ENCODE peak calls at places on chromosomes 7 and 10, in ten cellular contexts. Y, O, B, R, E, N, W, G, Z and S are unnamed samples.
A peak's percentile ranks its signal among the peaks of the same experiment; 100 is the strongest.

GRCh38 chr10:70664702-70665195 is 7.6 kb upstream of the ADAMTS14 start:
- DNase-seq in E (peak; percentile 89), G (peak; percentile 99), W (peak; percentile 92), R (peak; percentile 32), O (peak; percentile 99), Y (no peak), Z (peak; percentile 99), N (no peak), B (peak; percentile 70), S (peak; percentile 99)

GRCh38 chr7:151086802-151087246 is 549 bp downstream of the AGAP3 start:
- DNase-seq in N (no peak), G (peak; percentile 46), W (no peak), B (peak; percentile 60), O (no peak), Y (no peak), R (no peak), E (no peak), Z (no peak), S (no peak)

GRCh38 chr10:49252313-49253034 is 46.5 kb upstream of the C10orf71 start:
- DNase-seq in W (no peak), E (no peak), O (no peak), N (no peak), B (no peak), Y (no peak), Z (no peak), G (no peak), R (no peak), S (no peak)

GRCh38 chr10:84562592-84562991 is 234.2 kb downstream of the CCSER2 start:
- DNase-seq in R (no peak), O (no peak), G (no peak), N (no peak), W (no peak), E (no peak), B (no peak), Z (no peak), Y (no peak), S (no peak)

GRCh38 chr7:50363327-50364060 is 59.0 kb downstream of the IKZF1 start:
- DNase-seq in N (no peak), B (no peak), Z (no peak), W (no peak), G (no peak), Y (no peak), E (no peak), R (no peak), O (no peak), S (no peak)

GRCh38 chr10:615583-616152 is 73.8 kb downstream of the DIP2C start:
- DNase-seq in R (no peak), N (no peak), W (peak; percentile 70), Z (peak; percentile 89), Y (no peak), E (peak; percentile 78), B (no peak), O (peak; percentile 94), G (peak; percentile 94), S (no peak)

GRCh38 chr10:69418052-69418752 is 1.5 kb upstream of the TACR2 start:
- DNase-seq in O (no peak), N (no peak), G (no peak), B (no peak), Z (no peak), W (no peak), Y (peak; percentile 14), E (no peak), R (peak; percentile 75), S (no peak)

GRCh38 chr7:75565129-75565528 is 73.0 kb downstream of the SPDYE5 start:
- DNase-seq in O (peak; percentile 91), R (peak; percentile 61), E (peak; percentile 74), Y (no peak), Z (peak; percentile 90), B (peak; percentile 37), G (peak; percentile 86), N (no peak), W (peak; percentile 90), S (peak; percentile 88)

GRCh38 chr7:37504791-37505190 is 56.1 kb upstream of the ELMO1 start:
- DNase-seq in G (no peak), Y (no peak), R (no peak), E (no peak), Z (no peak), O (no peak), W (no peak), N (no peak), B (no peak), S (no peak)

GRCh38 chr7:82044497-82045080 is 274.7 kb upstream of the HGF start:
- DNase-seq in B (no peak), O (peak; percentile 59), R (no peak), G (peak; percentile 69), Z (peak; percentile 45), E (no peak), N (no peak), W (peak; percentile 78), Y (no peak), S (no peak)

GRCh38 chr10:30366351-30366750 is 17.3 kb upstream of the MTPAP start:
- DNase-seq in G (no peak), Y (no peak), Z (no peak), N (no peak), B (no peak), O (no peak), E (no peak), R (no peak), W (no peak), S (no peak)

GRCh38 chr7:10483671-10484070 is 490.0 kb upstream of the PHF14 start:
- DNase-seq in N (no peak), W (no peak), B (no peak), Z (no peak), E (no peak), G (no peak), O (no peak), R (no peak), Y (no peak), S (no peak)

GRCh38 chr7:123649956-123650355 is 5.7 kb upstream of the LMOD2 start:
- DNase-seq in Z (peak; percentile 23), B (no peak), E (no peak), Y (no peak), R (no peak), N (no peak), W (peak; percentile 50), O (no peak), G (peak; percentile 45), S (no peak)

GRCh38 chr10:235921-236320 is 100.7 kb downstream of the ZMYND11 start:
- DNase-seq in Y (no peak), R (no peak), W (no peak), B (no peak), O (peak; percentile 26), E (no peak), Z (no peak), N (no peak), G (no peak), S (no peak)

GRCh38 chr7:30090111-30090510 is 44.7 kb upstream of the MTURN start:
- DNase-seq in B (no peak), G (peak; percentile 8), O (no peak), Y (no peak), E (no peak), W (peak; percentile 41), N (no peak), Z (no peak), R (no peak), S (no peak)
- TF ChIP-seq CTCF in B (no peak), G (no peak), O (no peak), Y (no peak), E (no peak), W (no peak), N (no peak), Z (no peak), R (no peak), S (no peak)

GRCh38 chr7:98354052-98354451 is 46.8 kb downstream of the BAIAP2L1 start:
- DNase-seq in W (no peak), N (no peak), E (no peak), B (no peak), O (no peak), G (no peak), Z (no peak), Y (no peak), R (no peak), S (no peak)
- H3K4me3 ChIP-seq in W (no peak overlapping the region), N (no peak overlapping the region), E (peak overlapping the region; percentile 3), B (no peak overlapping the region), O (no peak overlapping the region), G (no peak overlapping the region), Z (no peak overlapping the region), Y (no peak overlapping the region), R (no peak overlapping the region), S (no peak overlapping the region)

DNA sequence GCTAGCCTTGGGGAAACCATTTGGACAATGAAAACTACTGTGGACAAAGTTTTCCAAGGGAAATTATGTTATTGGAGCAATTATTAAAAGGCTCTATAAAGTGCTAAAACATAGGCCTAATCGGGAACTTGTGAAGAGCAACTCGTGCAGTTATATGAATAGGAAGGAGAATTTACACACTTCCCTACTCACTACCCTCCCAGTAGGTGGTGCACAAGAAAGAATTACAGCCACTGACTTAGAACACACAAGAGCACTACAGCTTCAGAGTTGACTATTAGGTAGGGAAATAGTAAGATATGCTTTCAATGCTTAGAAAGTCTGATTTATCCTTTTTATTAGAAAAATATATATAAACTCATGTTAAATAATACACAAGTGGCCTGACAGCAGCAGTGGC is 47.2 kb downstream of the GSAP start:
- DNase-seq in R (no peak), B (no peak), Z (peak; percentile 9), N (no peak), Y (no peak), G (peak; percentile 36), W (peak; percentile 42), E (no peak), O (peak; percentile 20), S (no peak)
- TF ChIP-seq CTCF in R (peak; percentile 31), B (no peak), Z (peak; percentile 27), N (no peak), Y (no peak), G (peak; percentile 28), W (peak; percentile 19), E (peak; percentile 17), O (peak; percentile 31), S (no peak)

GRCh38 chr10:60485025-60485424 is 95.3 kb upstream of the ANK3 start:
- DNase-seq in B (no peak), E (no peak), Y (no peak), W (no peak), N (no peak), Z (no peak), G (no peak), R (no peak), O (no peak), S (no peak)

GRCh38 chr10:60473557-60473956 is 83.9 kb upstream of the ANK3 start:
- DNase-seq in B (no peak), Y (no peak), G (no peak), R (no peak), O (no peak), E (no peak), N (no peak), Z (no peak), W (no peak), S (no peak)

GRCh38 chr10:60480865-60481563 is 91.3 kb upstream of the ANK3 start:
- DNase-seq in Z (peak; percentile 63), G (peak; percentile 81), E (peak; percentile 68), W (peak; percentile 92), R (no peak), Y (no peak), B (no peak), N (no peak), O (peak; percentile 87), S (peak; percentile 63)

DNA sequence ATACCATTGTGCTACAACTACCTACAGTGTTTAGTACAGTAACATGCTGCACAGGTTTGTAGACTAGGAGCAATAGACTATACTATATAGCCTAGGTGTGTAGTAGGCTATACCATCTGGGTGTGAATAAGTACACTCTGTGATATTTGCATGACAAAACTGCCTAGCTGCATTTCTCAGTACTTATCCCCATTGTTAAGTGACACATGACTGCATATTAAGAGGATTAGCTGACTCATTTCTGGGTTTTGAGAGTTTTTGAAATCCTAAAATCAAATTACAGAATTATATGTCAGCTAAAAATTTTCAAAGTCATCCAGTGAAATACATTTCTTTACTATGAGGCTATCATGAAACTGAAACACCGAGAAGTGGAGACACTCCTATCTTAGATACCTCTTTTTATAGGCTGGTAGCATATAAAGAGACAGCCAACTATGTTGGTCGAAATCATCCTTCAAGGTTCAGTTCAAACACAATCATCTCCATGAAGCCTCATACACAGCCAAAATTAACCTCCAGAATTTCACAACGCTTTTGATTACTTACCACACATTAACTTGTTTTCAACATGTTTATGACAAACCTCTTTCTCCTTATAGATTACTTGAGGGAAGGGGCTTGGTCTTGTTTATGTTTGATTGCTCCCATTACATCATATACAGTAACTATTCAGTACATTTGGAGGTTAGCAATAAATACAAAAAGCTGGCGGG is 89.8 kb upstream of the ANK3 start:
- DNase-seq in G (no peak), N (no peak), R (no peak), W (no peak), Y (no peak), E (no peak), B (no peak), Z (no peak), O (no peak), S (no peak)
- H3K4me3 ChIP-seq in G (no peak overlapping the region), N (no peak overlapping the region), R (no peak overlapping the region), W (no peak overlapping the region), Y (no peak overlapping the region), E (no peak overlapping the region), B (no peak overlapping the region), Z (no peak overlapping the region), O (no peak overlapping the region), S (no peak overlapping the region)